ENCODE peak calls at places on chromosomes 5 and 9, in four cellular contexts. P, X, U and O are unnamed samples.

GRCh38 chr9:1969898-1970297 is 45.2 kb upstream of the SMARCA2 start:
- DNase-seq in U (no peak), X (no peak), P (no peak), O (no peak)

GRCh38 chr5:145124806-145125205 is 710.3 kb downstream of the PRELID2 start:
- DNase-seq in P (no peak), X (no peak), U (no peak), O (no peak)

GRCh38 chr5:173472164-173472563 is 143.9 kb upstream of the STC2 start:
- DNase-seq in U (no peak), P (no peak), X (no peak), O (peak; percentile 90)

GRCh38 chr9:29322240-29322639 is 1749.0 kb upstream of the C9orf72 start:
- DNase-seq in X (no peak), P (no peak), U (no peak), O (no peak)

GRCh38 chr5:31731016-31731415 is 92.1 kb downstream of the PDZD2 start:
- DNase-seq in P (no peak), X (no peak), U (peak; percentile 73), O (no peak)

GRCh38 chr9:93427655-93428379 is 23.7 kb upstream of the FAM120A start:
- DNase-seq in P (no peak), X (peak; percentile 59), U (peak; percentile 60), O (peak; percentile 13)

GRCh38 chr9:21852751-21853150 is 50.3 kb downstream of the MTAP start:
- DNase-seq in X (no peak), P (no peak), U (no peak), O (no peak)

GRCh38 chr5:10677533-10677932 is 83.5 kb downstream of the DAP start:
- DNase-seq in P (no peak), X (no peak), U (no peak), O (no peak)

GRCh38 chr5:136062563-136063274 is 33.9 kb downstream of the TGFBI start:
- DNase-seq in U (peak; percentile 66), P (peak; percentile 74), X (peak; percentile 34), O (peak; percentile 69)

GRCh38 chr5:150778517-150779396 is at the start of gene SMIM3:
- DNase-seq in X (peak; percentile 88), P (peak; percentile 82), U (peak; percentile 92), O (peak; percentile 47)

GRCh38 chr5:124599048-124599973 is 147.1 kb downstream of the ZNF608 start:
- DNase-seq in U (no peak), P (no peak), X (no peak), O (peak; percentile 96)

DNA sequence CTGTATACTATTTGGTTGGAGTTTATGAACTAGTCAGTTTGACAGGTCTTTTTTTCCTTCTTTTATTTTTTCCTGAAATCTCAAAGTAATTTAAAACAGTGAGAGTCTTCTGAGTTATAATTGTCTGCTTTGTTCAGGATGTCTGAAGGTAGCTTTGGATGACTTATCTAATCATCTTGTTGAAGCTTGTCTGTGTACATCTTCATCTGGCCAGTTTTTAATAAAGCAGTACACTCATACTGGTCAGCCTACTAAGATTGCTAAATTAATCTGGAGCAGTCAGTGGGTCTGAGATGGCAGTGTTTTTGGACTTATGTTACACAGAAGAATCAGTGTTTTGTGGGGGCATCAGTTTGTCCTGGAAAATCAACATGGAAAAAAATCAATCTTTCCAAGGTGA is 482.4 kb downstream of the CDH10 start:
- DNase-seq in P (no peak), U (no peak), X (no peak), O (no peak)
- TF ChIP-seq CREB1 in P (no peak), U (no peak), X (no peak), O (no peak)

GRCh38 chr5:159199225-159199624 is 10.1 kb downstream of the RNF145 start:
- DNase-seq in U (no peak), X (no peak), P (no peak), O (no peak)

GRCh38 chr5:159202151-159202550 is 7.2 kb downstream of the RNF145 start:
- DNase-seq in U (no peak), X (no peak), P (no peak), O (no peak)

GRCh38 chr5:159199780-159200179 is 9.6 kb downstream of the RNF145 start:
- DNase-seq in P (no peak), X (no peak), U (no peak), O (no peak)

GRCh38 chr5:159195775-159196174 is 13.6 kb downstream of the RNF145 start:
- DNase-seq in X (no peak), P (no peak), U (no peak), O (no peak)

DNA sequence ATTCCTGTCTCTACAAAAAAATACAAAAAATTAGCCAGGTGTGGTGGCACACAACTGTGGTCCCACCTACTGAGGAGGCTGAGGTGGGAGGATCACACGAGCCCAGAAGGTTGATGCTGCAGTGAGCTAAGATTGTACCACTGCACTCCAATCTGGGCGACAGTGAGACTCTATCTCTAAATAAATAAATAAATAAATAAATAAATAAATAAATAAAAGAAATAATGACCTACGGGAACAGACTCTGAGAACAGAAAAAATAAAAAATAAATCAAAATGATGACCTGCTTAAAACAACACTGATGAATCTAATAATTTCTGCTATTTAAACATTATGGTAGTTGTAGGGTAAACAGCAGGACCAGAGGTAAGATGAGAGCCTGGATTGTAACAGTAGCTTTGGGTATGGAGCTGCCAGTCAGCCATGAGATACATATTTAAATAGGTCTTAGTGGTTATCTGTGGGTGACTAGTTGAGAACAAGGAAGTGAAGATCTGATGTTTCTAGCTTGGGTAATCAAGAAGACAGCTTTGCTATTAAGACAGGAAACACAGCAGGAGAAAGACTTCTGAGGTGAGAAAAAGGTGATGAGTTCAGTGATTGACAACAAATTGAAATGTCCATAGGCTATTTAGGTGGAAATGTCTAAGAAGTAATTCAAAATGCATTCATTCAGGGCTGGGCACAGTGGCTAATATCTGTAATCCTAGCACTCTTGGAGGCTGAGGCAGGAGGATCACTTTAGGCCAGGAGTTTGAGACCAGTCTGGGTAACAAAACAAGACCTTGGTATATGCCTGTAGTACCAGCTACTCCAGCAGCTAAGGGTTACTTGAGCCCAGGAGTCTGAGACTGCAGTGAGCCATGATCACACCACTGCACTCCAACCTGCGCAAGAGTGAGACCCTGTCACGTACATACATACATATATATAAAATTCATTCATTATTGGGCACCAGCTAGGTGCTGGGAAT is 11.0 kb downstream of the RNF145 start:
- DNase-seq in P (no peak), X (no peak), U (no peak), O (no peak)
- TF ChIP-seq CREB1 in P (no peak), X (no peak), U (no peak), O (no peak)

GRCh38 chr5:141514330-141515111 is 25.6 kb downstream of the PCDHGC5 start:
- DNase-seq in P (no peak), X (peak; percentile 70), U (peak; percentile 85), O (no peak)
- TF ChIP-seq CREB1 in P (no peak), X (no peak), U (no peak), O (no peak)

DNA sequence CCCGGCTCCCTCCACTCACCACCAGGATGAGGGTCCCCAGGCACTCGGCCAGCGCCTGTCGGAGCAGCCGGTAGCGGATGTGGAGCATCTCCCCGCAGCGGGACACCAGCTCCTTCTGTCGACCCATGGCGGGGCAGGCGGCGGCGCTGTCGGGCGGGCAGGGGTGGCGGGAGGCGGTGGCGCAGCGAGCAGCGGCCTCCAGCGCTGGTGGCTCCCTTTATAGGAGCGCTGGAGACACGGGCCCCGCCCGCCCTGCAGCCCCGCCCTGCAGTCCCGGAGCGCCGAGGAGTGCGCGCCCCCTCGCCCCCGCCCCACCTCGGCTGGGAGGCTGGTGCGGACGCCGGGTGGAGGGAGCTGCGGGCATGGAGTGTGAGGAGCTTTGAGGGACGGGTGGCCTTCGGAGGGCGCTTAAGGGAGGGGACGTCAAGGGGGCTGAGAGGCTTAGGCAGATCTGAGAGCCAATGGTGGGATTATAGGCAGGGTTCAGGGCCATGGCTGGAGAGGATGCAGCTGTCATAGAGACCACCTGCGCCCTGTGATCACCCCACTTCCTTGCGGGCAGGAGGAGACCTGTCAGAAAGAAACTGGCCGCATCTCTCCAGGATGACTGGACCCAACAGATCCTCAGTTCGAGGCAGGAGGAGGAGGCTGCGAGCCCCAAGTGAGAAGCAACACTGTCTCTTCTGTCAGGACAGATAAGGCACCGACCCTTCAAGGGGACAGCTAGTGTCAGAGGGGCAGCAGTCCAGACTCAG is at the start of gene AQP3:
- DNase-seq in P (peak; percentile 82), U (peak; percentile 89), X (peak; percentile 86), O (peak; percentile 11)
- TF ChIP-seq CREB1 in P (no peak), U (peak; percentile 14), X (no peak), O (no peak)

DNA sequence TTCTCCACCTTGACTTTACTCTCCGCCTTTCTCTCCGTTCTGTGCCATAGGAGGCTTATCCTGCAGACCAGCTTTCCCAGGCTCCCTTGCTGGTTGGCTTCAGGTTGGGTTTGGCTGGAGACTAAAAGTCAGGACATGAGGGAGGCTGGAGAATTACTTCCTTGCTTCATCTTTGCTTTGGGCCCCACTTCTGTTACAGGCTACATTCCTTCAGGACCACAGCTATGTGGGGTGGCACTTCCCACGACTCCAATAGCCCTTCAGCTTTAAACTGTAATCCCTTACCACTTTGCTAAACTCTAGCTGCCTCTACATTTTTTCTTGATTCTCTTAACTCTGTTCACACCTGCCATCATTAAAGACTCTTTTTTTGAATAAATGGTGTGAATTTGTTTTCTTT is 186.7 kb upstream of the NR4A3 start:
- DNase-seq in P (no peak), U (no peak), X (no peak), O (no peak)
- TF ChIP-seq CREB1 in P (no peak), U (no peak), X (no peak), O (no peak)

DNA sequence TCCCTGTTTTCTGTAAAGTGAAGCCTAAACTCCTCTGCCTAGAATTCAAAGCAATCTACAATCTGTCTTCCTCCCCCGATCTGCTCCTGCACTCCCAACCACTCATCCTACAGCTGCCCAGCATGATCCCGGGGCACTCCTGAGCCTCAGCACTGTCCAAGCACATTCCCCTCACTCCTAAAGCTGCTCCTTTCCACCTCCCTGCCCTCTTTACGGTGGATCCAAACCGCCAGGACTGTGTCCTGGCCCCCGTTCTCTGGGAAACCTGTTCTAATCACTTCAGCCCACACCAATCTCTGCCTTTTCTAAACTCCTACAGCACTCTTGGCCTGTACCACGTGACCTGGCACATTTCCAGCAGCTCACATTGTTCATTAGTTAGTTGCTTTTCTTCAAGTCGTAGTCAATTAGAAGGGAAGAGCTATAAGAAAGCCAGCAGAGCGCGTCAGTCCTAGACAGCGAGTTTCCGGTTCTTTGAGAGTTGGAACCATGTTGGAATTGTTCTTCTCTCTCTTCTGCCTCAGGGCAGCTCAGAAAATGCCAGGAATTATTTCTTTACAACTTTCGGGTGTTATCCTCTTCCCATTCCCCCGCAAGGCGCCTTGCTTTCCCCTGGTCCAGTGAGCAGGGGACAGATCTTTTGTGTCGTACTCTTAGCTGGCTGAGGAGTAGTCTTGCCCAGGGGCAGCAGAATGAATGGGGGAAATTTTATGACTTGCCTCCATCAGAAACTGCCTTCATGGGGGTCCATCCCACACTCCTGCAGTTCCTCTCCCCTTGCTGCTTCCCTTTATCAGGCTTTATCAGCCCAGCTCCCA is 60.7 kb downstream of the NRG2 start:
- DNase-seq in X (no peak), P (peak; percentile 23), U (no peak), O (no peak)
- TF ChIP-seq CREB1 in X (no peak), P (no peak), U (no peak), O (no peak)